ENCODE peak calls at places on chromosomes 7 and 10, in eight cellular contexts. M is left ventricle myocardium inferior, T is A549, L is thyroid gland, F is Peyer's patch, A is fibroblast of lung, E is K562, X is tibial nerve. Z is an unnamed sample.
A peak's percentile ranks its signal among the peaks of the same experiment; 100 is the strongest.

GRCh38 chr7:94055963-94056362 is 51.8 kb upstream of the BET1 start:
- DNase-seq in M (no peak), T (no peak), L (no peak), F (no peak), A (peak; percentile 76), E (no peak), X (no peak), Z (no peak)

GRCh38 chr10:44033008-44033407 is 351.9 kb downstream of the CXCL12 start:
- DNase-seq in M (no peak), T (no peak), L (no peak), F (no peak), A (peak; percentile 92), E (no peak), X (no peak), Z (no peak)

GRCh38 chr7:143284591-143285453 is at the start of gene TMEM139:
- DNase-seq in M (no peak), T (no peak), L (peak; percentile 66), F (peak; percentile 85), A (no peak), E (peak; percentile 74), X (no peak), Z (peak; percentile 49)

GRCh38 chr7:16067695-16068094 is 353.6 kb downstream of the CRPPA start:
- DNase-seq in M (no peak), T (no peak), L (no peak), F (no peak), A (no peak), E (no peak), X (peak; percentile 21), Z (no peak)

GRCh38 chr10:63915240-63915639 is 394.0 kb downstream of the REEP3 start:
- DNase-seq in M (no peak), T (no peak), L (no peak), F (no peak), A (no peak), E (no peak), X (no peak), Z (no peak)

GRCh38 chr7:135183478-135183877 is 13.0 kb upstream of the CYREN start:
- DNase-seq in M (no peak), T (no peak), L (no peak), F (no peak), A (no peak), E (no peak), X (no peak), Z (no peak)

GRCh38 chr10:91575044-91575610 is 57.7 kb downstream of the PPP1R3C start:
- DNase-seq in M (no peak), T (no peak), L (peak; percentile 3), F (no peak), A (no peak), E (no peak), X (no peak), Z (no peak)

GRCh38 chr10:3464760-3465405 is 292.3 kb upstream of the PITRM1 start:
- DNase-seq in M (no peak), T (no peak), L (no peak), F (no peak), A (no peak), E (no peak), X (no peak), Z (no peak)

GRCh38 chr10:52778511-52779392 is 6.2 kb upstream of the MBL2 start:
- DNase-seq in M (no peak), T (peak; percentile 31), L (no peak), F (no peak), A (peak; percentile 28), E (no peak), X (no peak), Z (peak; percentile 28)

GRCh38 chr10:48536916-48537890 is 67.7 kb downstream of the ARHGAP22 start:
- DNase-seq in M (no peak), T (no peak), L (peak; percentile 77), F (no peak), A (no peak), E (no peak), X (no peak), Z (no peak)

GRCh38 chr7:98238976-98239375 is 13.1 kb downstream of the TECPR1 start:
- DNase-seq in M (no peak), T (no peak), L (no peak), F (no peak), A (peak; percentile 84), E (no peak), X (no peak), Z (no peak)

GRCh38 chr10:101840741-101841453 is 2.7 kb downstream of the KCNIP2 start:
- DNase-seq in M (peak; percentile 78), T (peak; percentile 83), L (peak; percentile 81), F (peak; percentile 83), A (peak; percentile 78), E (peak; percentile 78), X (peak; percentile 69), Z (peak; percentile 86)

GRCh38 chr10:101838416-101838970 is 5.1 kb downstream of the KCNIP2 start:
- DNase-seq in M (no peak), T (no peak), L (no peak), F (no peak), A (no peak), E (peak; percentile 1), X (no peak), Z (no peak)

GRCh38 chr10:101839002-101839401 is 4.6 kb downstream of the KCNIP2 start:
- DNase-seq in M (no peak), T (no peak), L (no peak), F (no peak), A (no peak), E (peak; percentile 0), X (no peak), Z (no peak)

GRCh38 chr10:101840102-101840684 is 3.4 kb downstream of the KCNIP2 start:
- DNase-seq in M (no peak), T (no peak), L (no peak), F (no peak), A (no peak), E (peak; percentile 16), X (no peak), Z (no peak)

GRCh38 chr10:101839421-101840063 is 4.1 kb downstream of the KCNIP2 start:
- DNase-seq in M (peak; percentile 48), T (no peak), L (peak; percentile 52), F (peak; percentile 63), A (no peak), E (peak; percentile 76), X (no peak), Z (peak; percentile 71)
- H3K4me3 ChIP-seq in M (peak overlapping the region; percentile 72), T (peak overlapping the region; percentile 38), L (no peak overlapping the region), F (peak overlapping the region; percentile 50), A (peak overlapping the region; percentile 21), E (peak overlapping the region; percentile 11), X (peak overlapping the region; percentile 40), Z (peak overlapping the region; percentile 59)

GRCh38 chr10:34249634-34250033 is 565.5 kb downstream of the PARD3 start:
- DNase-seq in M (no peak), T (peak; percentile 60), L (no peak), F (no peak), A (no peak), E (peak; percentile 10), X (no peak), Z (no peak)
- TF ChIP-seq CTCF in M (no peak), T (peak; percentile 50), L (no peak), F (no peak), A (no peak), E (no peak), X (no peak), Z (peak; percentile 49)

GRCh38 chr10:95261926-95262325 is 28.9 kb downstream of the PDLIM1 start:
- DNase-seq in M (no peak), T (no peak), L (no peak), F (no peak), A (no peak), E (no peak), X (no peak), Z (no peak)

GRCh38 chr10:95262763-95263518 is 27.9 kb downstream of the PDLIM1 start:
- DNase-seq in M (no peak), T (no peak), L (no peak), F (no peak), A (no peak), E (no peak), X (no peak), Z (no peak)

GRCh38 chr10:95265572-95265971 is 25.2 kb downstream of the PDLIM1 start:
- DNase-seq in M (no peak), T (no peak), L (no peak), F (no peak), A (no peak), E (no peak), X (no peak), Z (no peak)

GRCh38 chr10:95264227-95265051 is 26.4 kb downstream of the PDLIM1 start:
- DNase-seq in M (no peak), T (no peak), L (no peak), F (no peak), A (no peak), E (no peak), X (no peak), Z (no peak)

GRCh38 chr10:95263864-95264226 is 27.0 kb downstream of the PDLIM1 start:
- DNase-seq in M (no peak), T (no peak), L (no peak), F (no peak), A (no peak), E (no peak), X (no peak), Z (no peak)
- H3K4me1 ChIP-seq in M (peaks cover 90% of the 10 kb centered on the region), T (peaks cover 82% of the 10 kb centered on the region), L (peaks cover 37% of the 10 kb centered on the region), F (no peaks in the 10 kb centered on the region), A (peaks cover 14% of the 10 kb centered on the region), E (peaks cover 5% of the 10 kb centered on the region), X (peaks cover 14% of the 10 kb centered on the region), Z (no peaks in the 10 kb centered on the region)

GRCh38 chr10:46555366-46555712 is 1.1 kb downstream of the GPRIN2 start:
- DNase-seq in M (no peak), T (no peak), L (no peak), F (no peak), A (no peak), E (no peak), X (no peak), Z (peak; percentile 9)

GRCh38 chr10:46557319-46558140 is 1.1 kb upstream of the GPRIN2 start:
- DNase-seq in M (peak; percentile 22), T (no peak), L (no peak), F (peak; percentile 58), A (no peak), E (no peak), X (peak; percentile 4), Z (peak; percentile 46)

GRCh38 chr10:46554166-46554781 is 2.2 kb downstream of the GPRIN2 start:
- DNase-seq in M (no peak), T (no peak), L (no peak), F (no peak), A (no peak), E (no peak), X (peak; percentile 4), Z (no peak)

GRCh38 chr10:46556515-46557318 is at the start of gene GPRIN2:
- DNase-seq in M (peak; percentile 20), T (no peak), L (peak; percentile 74), F (peak; percentile 89), A (no peak), E (no peak), X (peak; percentile 4), Z (peak; percentile 26)

DNA sequence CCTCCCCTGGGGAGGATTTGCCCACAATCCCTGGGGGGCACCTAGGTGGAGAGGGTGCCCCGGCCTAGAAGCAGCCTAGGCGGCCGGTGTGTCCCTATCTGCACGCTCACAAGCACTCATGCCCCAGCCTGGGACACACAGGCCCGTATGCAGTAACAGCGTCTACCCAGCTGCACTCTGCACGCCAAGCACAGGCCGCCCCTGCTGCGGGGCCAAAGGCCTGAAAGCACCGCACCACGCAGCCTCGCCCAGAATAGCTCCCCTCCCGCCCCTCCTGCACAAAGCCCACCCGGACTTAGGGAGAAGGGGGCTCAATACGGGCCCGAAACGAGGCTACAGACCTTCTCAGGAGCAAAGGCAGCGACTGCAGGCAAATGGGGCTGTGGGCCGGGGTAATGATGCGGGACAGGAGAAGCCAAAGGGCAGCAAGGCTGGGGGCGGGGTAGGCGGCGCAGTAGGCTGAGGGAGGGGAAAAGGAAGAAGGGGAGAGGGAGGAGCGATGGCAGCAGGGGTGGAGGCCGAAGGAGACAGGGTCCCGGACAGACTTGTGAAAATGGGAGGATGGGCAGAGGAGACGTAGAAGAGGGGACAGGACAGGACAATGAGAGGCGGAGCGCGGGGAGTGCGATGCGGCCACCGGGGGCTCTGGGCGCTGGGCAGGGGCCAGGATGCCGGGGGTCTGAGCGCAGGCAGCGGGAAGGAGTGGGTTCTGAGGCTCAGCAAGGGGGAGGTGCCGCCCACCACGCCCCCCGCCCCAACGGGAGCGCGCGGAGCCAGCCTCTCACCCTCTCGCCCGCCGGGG is 544 bp downstream of the GPRIN2 start:
- DNase-seq in M (peak; percentile 19), T (peak; percentile 69), L (peak; percentile 60), F (peak; percentile 84), A (no peak), E (no peak), X (peak; percentile 4), Z (peak; percentile 25)
- H3K4me3 ChIP-seq in M (peak overlapping the region; percentile 59), T (peak overlapping the region; percentile 70), L (no peak overlapping the region), F (peak overlapping the region; percentile 70), A (no peak overlapping the region), E (no peak overlapping the region), X (peak overlapping the region; percentile 33), Z (no peak overlapping the region)